ENCODE peak calls at places on chromosomes 7 and 10, in nine cellular contexts. One of them, this sample, is unnamed.

GRCh38 chr10:44308935-44309334 is 76.0 kb downstream of the CXCL12 start:
- DNase-seq in colonic mucosa: no peak
- DNase-seq in tibial nerve: no peak
- DNase-seq in progenitor cell of endocrine pancreas: no peak
- DNase-seq in cardiac muscle cell: no peak
- DNase-seq in psoas muscle: no peak
- DNase-seq in Calu3: no peak
- DNase-seq in fibroblast of pulmonary artery: no peak
- DNase-seq in astrocyte: no peak
- DNase-seq in this sample: peak; percentile 56

GRCh38 chr7:1255817-1256340 is 23.2 kb downstream of the UNCX start:
- DNase-seq in colonic mucosa: no peak
- DNase-seq in tibial nerve: no peak
- DNase-seq in progenitor cell of endocrine pancreas: no peak
- DNase-seq in cardiac muscle cell: no peak
- DNase-seq in psoas muscle: peak; percentile 36
- DNase-seq in Calu3: no peak
- DNase-seq in fibroblast of pulmonary artery: no peak
- DNase-seq in astrocyte: no peak
- DNase-seq in this sample: no peak

GRCh38 chr7:123054357-123055133 is 59.0 kb upstream of the TAS2R16 start:
- DNase-seq in colonic mucosa: no peak
- DNase-seq in tibial nerve: no peak
- DNase-seq in progenitor cell of endocrine pancreas: no peak
- DNase-seq in cardiac muscle cell: no peak
- DNase-seq in psoas muscle: no peak
- DNase-seq in Calu3: peak; percentile 18
- DNase-seq in fibroblast of pulmonary artery: no peak
- DNase-seq in astrocyte: no peak
- DNase-seq in this sample: no peak

GRCh38 chr7:50321678-50322077 is 17.2 kb downstream of the IKZF1 start:
- DNase-seq in colonic mucosa: no peak
- DNase-seq in tibial nerve: no peak
- DNase-seq in progenitor cell of endocrine pancreas: no peak
- DNase-seq in cardiac muscle cell: no peak
- DNase-seq in psoas muscle: no peak
- DNase-seq in Calu3: no peak
- DNase-seq in fibroblast of pulmonary artery: no peak
- DNase-seq in astrocyte: no peak
- DNase-seq in this sample: no peak

GRCh38 chr10:96922978-96923948 is 91.2 kb downstream of the LCOR start:
- DNase-seq in colonic mucosa: no peak
- DNase-seq in tibial nerve: no peak
- DNase-seq in progenitor cell of endocrine pancreas: no peak
- DNase-seq in cardiac muscle cell: no peak
- DNase-seq in psoas muscle: no peak
- DNase-seq in Calu3: no peak
- DNase-seq in fibroblast of pulmonary artery: no peak
- DNase-seq in astrocyte: no peak
- DNase-seq in this sample: no peak

GRCh38 chr7:30911561-30911969 is at the start of gene AQP1:
- DNase-seq in colonic mucosa: peak; percentile 87
- DNase-seq in tibial nerve: peak; percentile 61
- DNase-seq in progenitor cell of endocrine pancreas: no peak
- DNase-seq in cardiac muscle cell: peak; percentile 85
- DNase-seq in psoas muscle: peak; percentile 80
- DNase-seq in Calu3: no peak
- DNase-seq in fibroblast of pulmonary artery: peak; percentile 58
- DNase-seq in astrocyte: peak; percentile 40
- DNase-seq in this sample: no peak

GRCh38 chr7:142855756-142856564 is 1.1 kb downstream of the EPHB6 start:
- DNase-seq in colonic mucosa: peak; percentile 29
- DNase-seq in tibial nerve: peak; percentile 33
- DNase-seq in progenitor cell of endocrine pancreas: no peak
- DNase-seq in cardiac muscle cell: peak; percentile 78
- DNase-seq in psoas muscle: peak; percentile 84
- DNase-seq in Calu3: no peak
- DNase-seq in fibroblast of pulmonary artery: peak; percentile 54
- DNase-seq in astrocyte: no peak
- DNase-seq in this sample: no peak

GRCh38 chr7:5284304-5285281 is 1.9 kb downstream of the SLC29A4 start:
- DNase-seq in colonic mucosa: peak; percentile 65
- DNase-seq in tibial nerve: no peak
- DNase-seq in progenitor cell of endocrine pancreas: peak; percentile 63
- DNase-seq in cardiac muscle cell: peak; percentile 23
- DNase-seq in psoas muscle: no peak
- DNase-seq in Calu3: peak; percentile 77
- DNase-seq in fibroblast of pulmonary artery: no peak
- DNase-seq in astrocyte: no peak
- DNase-seq in this sample: peak; percentile 86

GRCh38 chr10:8055420-8056349 is 1.2 kb downstream of the GATA3 start:
- DNase-seq in colonic mucosa: no peak
- DNase-seq in tibial nerve: no peak
- DNase-seq in progenitor cell of endocrine pancreas: no peak
- DNase-seq in cardiac muscle cell: no peak
- DNase-seq in psoas muscle: no peak
- DNase-seq in Calu3: no peak
- DNase-seq in fibroblast of pulmonary artery: no peak
- DNase-seq in astrocyte: no peak
- DNase-seq in this sample: no peak

GRCh38 chr7:142006577-142006976 is 10.9 kb downstream of the MGAM start:
- DNase-seq in colonic mucosa: no peak
- DNase-seq in tibial nerve: no peak
- DNase-seq in progenitor cell of endocrine pancreas: no peak
- DNase-seq in cardiac muscle cell: no peak
- DNase-seq in psoas muscle: no peak
- DNase-seq in Calu3: no peak
- DNase-seq in fibroblast of pulmonary artery: no peak
- DNase-seq in astrocyte: no peak
- DNase-seq in this sample: no peak

GRCh38 chr10:99523251-99523773 is 9.4 kb upstream of the NKX2-3 start:
- DNase-seq in colonic mucosa: peak; percentile 32
- DNase-seq in tibial nerve: no peak
- DNase-seq in progenitor cell of endocrine pancreas: peak; percentile 15
- DNase-seq in cardiac muscle cell: no peak
- DNase-seq in psoas muscle: no peak
- DNase-seq in Calu3: no peak
- DNase-seq in fibroblast of pulmonary artery: no peak
- DNase-seq in astrocyte: no peak
- DNase-seq in this sample: no peak

GRCh38 chr7:38428040-38428439 is 154.6 kb upstream of the TARP start:
- DNase-seq in colonic mucosa: no peak
- DNase-seq in tibial nerve: no peak
- DNase-seq in progenitor cell of endocrine pancreas: no peak
- DNase-seq in cardiac muscle cell: no peak
- DNase-seq in psoas muscle: no peak
- DNase-seq in Calu3: no peak
- DNase-seq in fibroblast of pulmonary artery: no peak
- DNase-seq in astrocyte: peak; percentile 6
- DNase-seq in this sample: no peak

GRCh38 chr10:48378675-48379074 is 72.2 kb downstream of the MAPK8 start:
- DNase-seq in colonic mucosa: no peak
- DNase-seq in tibial nerve: no peak
- DNase-seq in progenitor cell of endocrine pancreas: no peak
- DNase-seq in cardiac muscle cell: no peak
- DNase-seq in psoas muscle: no peak
- DNase-seq in Calu3: no peak
- DNase-seq in fibroblast of pulmonary artery: no peak
- DNase-seq in astrocyte: no peak
- DNase-seq in this sample: no peak

GRCh38 chr10:62166331-62167154 is 102.1 kb downstream of the RTKN2 start:
- DNase-seq in colonic mucosa: no peak
- DNase-seq in tibial nerve: no peak
- DNase-seq in progenitor cell of endocrine pancreas: no peak
- DNase-seq in cardiac muscle cell: peak; percentile 51
- DNase-seq in psoas muscle: no peak
- DNase-seq in Calu3: no peak
- DNase-seq in fibroblast of pulmonary artery: peak; percentile 37
- DNase-seq in astrocyte: no peak
- DNase-seq in this sample: no peak

GRCh38 chr7:43491984-43492383 is 90.9 kb upstream of the STK17A start:
- DNase-seq in colonic mucosa: no peak
- DNase-seq in tibial nerve: no peak
- DNase-seq in progenitor cell of endocrine pancreas: no peak
- DNase-seq in cardiac muscle cell: peak; percentile 57
- DNase-seq in psoas muscle: no peak
- DNase-seq in Calu3: no peak
- DNase-seq in fibroblast of pulmonary artery: peak; percentile 60
- DNase-seq in astrocyte: peak; percentile 91
- DNase-seq in this sample: no peak

GRCh38 chr7:136251826-136252225 is 274.7 kb upstream of the MTPN start:
- DNase-seq in colonic mucosa: no peak
- DNase-seq in tibial nerve: no peak
- DNase-seq in progenitor cell of endocrine pancreas: no peak
- DNase-seq in cardiac muscle cell: no peak
- DNase-seq in psoas muscle: no peak
- DNase-seq in Calu3: no peak
- DNase-seq in fibroblast of pulmonary artery: no peak
- DNase-seq in astrocyte: peak; percentile 13
- DNase-seq in this sample: no peak

GRCh38 chr7:45404622-45405021 is 169.5 kb upstream of the ADCY1 start:
- DNase-seq in colonic mucosa: no peak
- DNase-seq in tibial nerve: no peak
- DNase-seq in progenitor cell of endocrine pancreas: no peak
- DNase-seq in cardiac muscle cell: no peak
- DNase-seq in psoas muscle: no peak
- DNase-seq in Calu3: no peak
- DNase-seq in fibroblast of pulmonary artery: no peak
- DNase-seq in astrocyte: no peak
- DNase-seq in this sample: no peak

GRCh38 chr10:59108886-59109288 is 67.6 kb upstream of the PHYHIPL start:
- DNase-seq in colonic mucosa: no peak
- DNase-seq in tibial nerve: no peak
- DNase-seq in progenitor cell of endocrine pancreas: no peak
- DNase-seq in cardiac muscle cell: no peak
- DNase-seq in psoas muscle: no peak
- DNase-seq in Calu3: peak; percentile 15
- DNase-seq in fibroblast of pulmonary artery: no peak
- DNase-seq in astrocyte: no peak
- DNase-seq in this sample: no peak

GRCh38 chr7:130441408-130441854 is 615 bp upstream of the CEP41 start:
- DNase-seq in colonic mucosa: no peak
- DNase-seq in tibial nerve: no peak
- DNase-seq in progenitor cell of endocrine pancreas: no peak
- DNase-seq in cardiac muscle cell: peak; percentile 15
- DNase-seq in psoas muscle: no peak
- DNase-seq in Calu3: no peak
- DNase-seq in fibroblast of pulmonary artery: no peak
- DNase-seq in astrocyte: peak; percentile 16
- DNase-seq in this sample: no peak

GRCh38 chr7:55557666-55558188 is 14.6 kb downstream of the VOPP1 start:
- DNase-seq in colonic mucosa: no peak
- DNase-seq in tibial nerve: no peak
- DNase-seq in progenitor cell of endocrine pancreas: no peak
- DNase-seq in cardiac muscle cell: no peak
- DNase-seq in psoas muscle: no peak
- DNase-seq in Calu3: no peak
- DNase-seq in fibroblast of pulmonary artery: no peak
- DNase-seq in astrocyte: no peak
- DNase-seq in this sample: peak; percentile 64
- TF ChIP-seq CTCF in colonic mucosa: no peak
- TF ChIP-seq CTCF in tibial nerve: no peak
- TF ChIP-seq CTCF in progenitor cell of endocrine pancreas: no peak
- TF ChIP-seq CTCF in cardiac muscle cell: no peak
- TF ChIP-seq CTCF in psoas muscle: no peak
- TF ChIP-seq CTCF in Calu3: no peak
- TF ChIP-seq CTCF in fibroblast of pulmonary artery: no peak
- TF ChIP-seq CTCF in astrocyte: no peak
- TF ChIP-seq CTCF in this sample: no peak

DNA sequence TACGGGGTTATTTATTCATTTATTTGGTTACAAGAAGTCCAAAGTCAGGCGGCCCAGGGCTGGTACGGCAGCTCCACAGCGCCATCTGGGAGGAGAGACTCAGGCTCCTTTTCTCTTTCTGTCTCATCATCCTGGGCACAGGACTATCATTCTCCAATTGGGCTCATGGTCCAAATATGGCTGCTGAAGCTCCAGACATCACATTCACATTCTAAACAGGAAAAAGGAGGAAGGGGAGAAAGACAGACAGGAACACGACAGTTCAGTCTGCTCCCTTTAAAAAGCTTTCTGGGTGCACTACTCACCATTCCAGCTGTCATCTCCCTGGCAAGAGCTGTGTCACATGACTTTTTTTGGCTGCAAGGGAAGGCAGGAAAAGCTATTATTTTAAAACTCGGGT is 74.4 kb upstream of the PDZD8 start:
- DNase-seq in colonic mucosa: no peak
- DNase-seq in tibial nerve: no peak
- DNase-seq in progenitor cell of endocrine pancreas: no peak
- DNase-seq in cardiac muscle cell: no peak
- DNase-seq in psoas muscle: no peak
- DNase-seq in Calu3: peak; percentile 10
- DNase-seq in fibroblast of pulmonary artery: no peak
- DNase-seq in astrocyte: no peak
- DNase-seq in this sample: no peak
- TF ChIP-seq CTCF in colonic mucosa: no peak
- TF ChIP-seq CTCF in tibial nerve: no peak
- TF ChIP-seq CTCF in progenitor cell of endocrine pancreas: no peak
- TF ChIP-seq CTCF in cardiac muscle cell: peak; percentile 26
- TF ChIP-seq CTCF in psoas muscle: no peak
- TF ChIP-seq CTCF in Calu3: no peak
- TF ChIP-seq CTCF in fibroblast of pulmonary artery: peak; percentile 9
- TF ChIP-seq CTCF in astrocyte: no peak
- TF ChIP-seq CTCF in this sample: peak; percentile 27

DNA sequence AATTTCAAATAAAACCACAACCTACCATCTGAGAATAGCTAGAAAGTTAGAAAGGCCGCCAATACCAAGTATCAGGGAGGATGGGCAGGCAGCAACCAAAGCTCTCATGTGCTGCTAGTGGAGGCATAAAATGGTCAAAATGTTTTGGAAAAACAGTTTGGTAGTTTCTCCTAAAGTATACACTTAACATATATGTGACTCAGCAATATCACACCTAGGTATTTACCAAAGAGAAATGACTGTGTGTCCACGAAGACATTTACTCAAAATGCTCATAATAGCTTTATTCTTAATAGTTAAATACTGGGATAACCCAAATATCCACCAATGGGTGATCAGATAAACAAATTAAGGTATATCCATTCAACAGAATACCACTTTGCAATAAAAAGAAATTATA is 14.3 kb downstream of the RHEB start:
- DNase-seq in colonic mucosa: no peak
- DNase-seq in tibial nerve: no peak
- DNase-seq in progenitor cell of endocrine pancreas: no peak
- DNase-seq in cardiac muscle cell: no peak
- DNase-seq in psoas muscle: no peak
- DNase-seq in Calu3: no peak
- DNase-seq in fibroblast of pulmonary artery: no peak
- DNase-seq in astrocyte: no peak
- DNase-seq in this sample: no peak
- TF ChIP-seq CTCF in colonic mucosa: no peak
- TF ChIP-seq CTCF in tibial nerve: no peak
- TF ChIP-seq CTCF in progenitor cell of endocrine pancreas: no peak
- TF ChIP-seq CTCF in cardiac muscle cell: no peak
- TF ChIP-seq CTCF in psoas muscle: no peak
- TF ChIP-seq CTCF in Calu3: no peak
- TF ChIP-seq CTCF in fibroblast of pulmonary artery: no peak
- TF ChIP-seq CTCF in astrocyte: no peak
- TF ChIP-seq CTCF in this sample: no peak

GRCh38 chr10:19493917-19494316 is 322.3 kb upstream of the PLXDC2 start:
- DNase-seq in colonic mucosa: no peak
- DNase-seq in tibial nerve: no peak
- DNase-seq in progenitor cell of endocrine pancreas: no peak
- DNase-seq in cardiac muscle cell: no peak
- DNase-seq in psoas muscle: no peak
- DNase-seq in Calu3: no peak
- DNase-seq in fibroblast of pulmonary artery: no peak
- DNase-seq in astrocyte: no peak
- DNase-seq in this sample: no peak

GRCh38 chr10:19488592-19489280 is 327.5 kb upstream of the PLXDC2 start:
- DNase-seq in colonic mucosa: no peak
- DNase-seq in tibial nerve: peak; percentile 14
- DNase-seq in progenitor cell of endocrine pancreas: peak; percentile 49
- DNase-seq in cardiac muscle cell: peak; percentile 65
- DNase-seq in psoas muscle: peak; percentile 70
- DNase-seq in Calu3: no peak
- DNase-seq in fibroblast of pulmonary artery: no peak
- DNase-seq in astrocyte: no peak
- DNase-seq in this sample: peak; percentile 84
- TF ChIP-seq CTCF in colonic mucosa: no peak
- TF ChIP-seq CTCF in tibial nerve: no peak
- TF ChIP-seq CTCF in progenitor cell of endocrine pancreas: peak; percentile 48
- TF ChIP-seq CTCF in cardiac muscle cell: peak; percentile 34
- TF ChIP-seq CTCF in psoas muscle: no peak
- TF ChIP-seq CTCF in Calu3: no peak
- TF ChIP-seq CTCF in fibroblast of pulmonary artery: no peak
- TF ChIP-seq CTCF in astrocyte: no peak
- TF ChIP-seq CTCF in this sample: peak; percentile 30

This sample was measured in osteocyte.